ENCODE peak calls at places on chromosome 4, in ten cellular contexts. G is type B pancreatic cell; U is activated T-cell treated with anti-CD3 and anti-CD28 coated beads for 1 hour; K is Caki2; B is pancreas; L is C1 segment of cervical spinal cord; C is tibial artery; S is SW480; Z is activated naive CD8-positive, alpha-beta T cell treated with anti-CD3 and anti-CD28 coated beads, Interleukin-2, amount 50 U/mL, for 24 hours; A is foreskin fibroblast. I is an unnamed sample.

GRCh38 chr4:99722006-99722405 is 64.4 kb upstream of the C4orf54 start:
- DNase-seq in G (no peak), U (no peak), K (no peak), B (no peak), L (no peak), C (no peak), S (no peak), Z (no peak), A (no peak), I (no peak)

GRCh38 chr4:16001484-16001858 is 38.5 kb upstream of the FGFBP2 start:
- DNase-seq in G (no peak), U (no peak), K (peak), B (peak), L (peak), C (peak), S (peak), Z (peak), A (peak), I (peak)

GRCh38 chr4:2135083-2135482 is 76.0 kb downstream of the NAT8L start:
- DNase-seq in G (no peak), U (no peak), K (no peak), B (no peak), L (no peak), C (no peak), S (no peak), Z (no peak), A (peak), I (no peak)

GRCh38 chr4:26780524-26780923 is 80.1 kb upstream of the STIM2 start:
- DNase-seq in G (no peak), U (no peak), K (no peak), B (no peak), L (no peak), C (no peak), S (no peak), Z (no peak), A (peak), I (no peak)

GRCh38 chr4:185958094-185958493 is 110.9 kb upstream of the TLR3 start:
- DNase-seq in G (no peak), U (no peak), K (no peak), B (no peak), L (no peak), C (no peak), S (no peak), Z (no peak), A (no peak), I (no peak)

GRCh38 chr4:13860126-13860525 is 232.6 kb upstream of the BOD1L1 start:
- DNase-seq in G (no peak), U (no peak), K (no peak), B (no peak), L (no peak), C (no peak), S (peak), Z (no peak), A (no peak), I (no peak)

GRCh38 chr4:41709844-41710481 is 38.6 kb downstream of the PHOX2B start:
- DNase-seq in G (no peak), U (no peak), K (peak), B (no peak), L (no peak), C (no peak), S (peak), Z (no peak), A (peak), I (no peak)

GRCh38 chr4:156594619-156595018 is 377.0 kb downstream of the PDGFC start:
- DNase-seq in G (no peak), U (no peak), K (no peak), B (peak), L (no peak), C (peak), S (no peak), Z (no peak), A (no peak), I (peak)

GRCh38 chr4:1826531-1827350 is 29.2 kb downstream of the LETM1 start:
- DNase-seq in G (no peak), U (no peak), K (no peak), B (no peak), L (no peak), C (no peak), S (no peak), Z (no peak), A (no peak), I (no peak)

GRCh38 chr4:149574973-149575372 is 240.7 kb downstream of the IQCM start:
- DNase-seq in G (no peak), U (no peak), K (no peak), B (no peak), L (no peak), C (no peak), S (no peak), Z (no peak), A (no peak), I (no peak)

GRCh38 chr4:82320351-82320750 is 53.4 kb downstream of the HNRNPD start:
- DNase-seq in G (no peak), U (no peak), K (no peak), B (no peak), L (no peak), C (no peak), S (no peak), Z (no peak), A (no peak), I (no peak)

GRCh38 chr4:176137626-176138025 is 57.8 kb downstream of the SPATA4 start:
- DNase-seq in G (no peak), U (no peak), K (no peak), B (no peak), L (no peak), C (no peak), S (no peak), Z (no peak), A (peak), I (no peak)

GRCh38 chr4:85500110-85500867 is 25.3 kb downstream of the ARHGAP24 start:
- DNase-seq in G (no peak), U (no peak), K (no peak), B (no peak), L (no peak), C (no peak), S (no peak), Z (no peak), A (peak), I (no peak)

GRCh38 chr4:88021824-88022223 is 14.4 kb downstream of the PKD2 start:
- DNase-seq in G (no peak), U (no peak), K (peak), B (no peak), L (no peak), C (no peak), S (no peak), Z (no peak), A (peak), I (no peak)

GRCh38 chr4:145988628-145989027 is 50.0 kb upstream of the ZNF827 start:
- DNase-seq in G (no peak), U (no peak), K (no peak), B (no peak), L (no peak), C (no peak), S (no peak), Z (no peak), A (no peak), I (no peak)

GRCh38 chr4:102344955-102345794 is at the start of gene SLC39A8:
- DNase-seq in G (peak), U (peak), K (peak), B (peak), L (peak), C (peak), S (peak), Z (peak), A (peak), I (peak)

GRCh38 chr4:146346276-146346675 is 131.9 kb downstream of the REELD1 start:
- DNase-seq in G (no peak), U (no peak), K (no peak), B (no peak), L (no peak), C (no peak), S (no peak), Z (no peak), A (no peak), I (no peak)

GRCh38 chr4:155961575-155961974 is 7.9 kb upstream of the CTSO start:
- DNase-seq in G (no peak), U (no peak), K (no peak), B (no peak), L (no peak), C (no peak), S (no peak), Z (no peak), A (no peak), I (no peak)

GRCh38 chr4:38560763-38561558 is 103.0 kb upstream of the KLF3 start:
- DNase-seq in G (no peak), U (no peak), K (no peak), B (no peak), L (no peak), C (no peak), S (peak), Z (no peak), A (no peak), I (no peak)

GRCh38 chr4:120399846-120400245 is 333.2 kb upstream of the MAD2L1 start:
- DNase-seq in G (no peak), U (no peak), K (no peak), B (no peak), L (no peak), C (no peak), S (no peak), Z (no peak), A (no peak), I (no peak)

GRCh38 chr4:144592264-144592663 is 53.7 kb upstream of the HHIP start:
- DNase-seq in G (no peak), U (no peak), K (no peak), B (no peak), L (no peak), C (no peak), S (no peak), Z (no peak), A (no peak), I (no peak)

GRCh38 chr4:26821677-26822503 is 38.8 kb upstream of the STIM2 start:
- DNase-seq in G (no peak), U (no peak), K (peak), B (no peak), L (no peak), C (no peak), S (no peak), Z (no peak), A (peak), I (no peak)

GRCh38 chr4:183506389-183506735 is 1.5 kb downstream of the ING2 start:
- DNase-seq in G (no peak), U (no peak), K (no peak), B (no peak), L (no peak), C (no peak), S (no peak), Z (no peak), A (no peak), I (no peak)

GRCh38 chr4:48337726-48338125 is 3.6 kb upstream of the SLAIN2 start:
- DNase-seq in G (no peak), U (no peak), K (no peak), B (no peak), L (no peak), C (no peak), S (no peak), Z (no peak), A (no peak), I (no peak)

I was measured in left lung.